ENCODE peak calls at places on chromosomes 7 and 10, in eight cellular contexts. X is left ventricle myocardium inferior, Y is heart left ventricle, H is pancreas, U is PC-3, G is tibial artery, S is IMR-90, D is esophagus muscularis mucosa. C is an unnamed sample. For H3K4me1 and H3K27me3, the result is how much of the 10 kb centered on the place peaks cover.

GRCh38 chr10:118595598-118596425 is at the start of gene PRLHR:
- DNase-seq in D (no peak), X (no peak), H (peak), S (peak), G (peak), U (no peak), Y (peak), C (no peak)

GRCh38 chr10:119308556-119309422 is 101.4 kb downstream of the GRK5 start:
- DNase-seq in Y (no peak), S (no peak), D (no peak), H (no peak), G (no peak), U (no peak), X (no peak), C (no peak)

GRCh38 chr10:36141786-36142560 is 499.9 kb upstream of the FZD8 start:
- DNase-seq in H (no peak), G (no peak), X (no peak), D (no peak), S (no peak), Y (peak), U (no peak), C (no peak)

GRCh38 chr10:71334228-71334791 is 15.3 kb downstream of the SLC29A3 start:
- DNase-seq in Y (no peak), G (no peak), S (no peak), D (no peak), H (no peak), U (peak), X (no peak), C (no peak)

GRCh38 chr10:111122127-111122526 is 45.3 kb downstream of the ADRA2A start:
- DNase-seq in H (no peak), X (no peak), Y (no peak), D (no peak), S (no peak), U (no peak), G (peak), C (no peak)

GRCh38 chr7:48971173-48971572 is 46.8 kb downstream of the CDC14C start:
- DNase-seq in U (no peak), H (no peak), X (no peak), Y (no peak), G (no peak), D (no peak), S (no peak), C (no peak)

GRCh38 chr10:35127289-35127891 is 744 bp downstream of the CREM start:
- DNase-seq in S (peak), D (peak), X (peak), Y (peak), H (peak), G (peak), U (peak), C (peak)

GRCh38 chr7:30430300-30430699 is 48.3 kb downstream of the NOD1 start:
- DNase-seq in S (no peak), Y (peak), D (no peak), U (no peak), H (peak), X (no peak), G (no peak), C (peak)

GRCh38 chr10:86443936-86444335 is 77.3 kb upstream of the GRID1 start:
- DNase-seq in D (no peak), U (no peak), Y (no peak), G (no peak), S (peak), H (no peak), X (no peak), C (no peak)

GRCh38 chr10:97336942-97337719 is 2.6 kb upstream of the FRAT2 start:
- DNase-seq in H (peak), Y (no peak), S (no peak), X (no peak), G (no peak), U (peak), D (no peak), C (peak)

GRCh38 chr10:128642502-128642901 is 516.3 kb upstream of the MKI67 start:
- DNase-seq in H (no peak), Y (no peak), G (no peak), X (no peak), D (no peak), U (no peak), S (no peak), C (no peak)

GRCh38 chr7:2445898-2446555 is 30.2 kb downstream of the GRIFIN start:
- DNase-seq in H (no peak), U (no peak), G (peak), Y (no peak), S (no peak), X (no peak), D (no peak), C (no peak)

GRCh38 chr7:101108961-101109360 is 17.9 kb upstream of the SERPINE1 start:
- DNase-seq in U (peak), Y (no peak), D (no peak), G (no peak), H (no peak), X (no peak), S (no peak), C (no peak)

GRCh38 chr10:16586358-16587138 is 64.9 kb upstream of the C1QL3 start:
- DNase-seq in G (no peak), U (no peak), H (no peak), D (no peak), Y (no peak), S (no peak), X (no peak), C (no peak)

GRCh38 chr7:134605978-134606923 is 40.4 kb upstream of the BPGM start:
- DNase-seq in G (no peak), D (no peak), S (peak), H (peak), X (peak), Y (peak), U (peak), C (peak)

GRCh38 chr7:35422715-35423114 is 168.8 kb upstream of the TBX20 start:
- DNase-seq in S (no peak), X (no peak), H (no peak), G (no peak), U (no peak), Y (no peak), D (no peak), C (no peak)

GRCh38 chr10:72011468-72011867 is 47.3 kb downstream of the CHST3 start:
- DNase-seq in X (no peak), H (no peak), Y (no peak), S (no peak), G (no peak), U (no peak), D (no peak), C (no peak)

GRCh38 chr10:27959093-27959715 is 39.7 kb downstream of the ODAD2 start:
- DNase-seq in D (no peak), G (no peak), X (no peak), U (no peak), H (no peak), Y (no peak), S (no peak), C (no peak)

GRCh38 chr7:134729895-134730294 is 49.5 kb upstream of the CALD1 start:
- DNase-seq in D (no peak), G (no peak), S (peak), U (no peak), X (no peak), Y (no peak), H (no peak), C (no peak)

GRCh38 chr10:122624546-122624945 is 64.0 kb downstream of the DMBT1 start:
- DNase-seq in H (no peak), G (no peak), D (no peak), S (no peak), Y (no peak), X (no peak), U (no peak), C (no peak)

GRCh38 chr10:6755891-6756460 is 175.9 kb upstream of the PRKCQ start:
- DNase-seq in S (peak), H (no peak), G (no peak), X (no peak), D (no peak), Y (no peak), U (no peak), C (no peak)

GRCh38 chr7:84113286-84113685 is 81.3 kb downstream of the SEMA3A start:
- DNase-seq in X (no peak), Y (no peak), S (no peak), H (no peak), U (no peak), G (no peak), D (no peak), C (no peak)

GRCh38 chr10:87715727-87716670 is 56.3 kb downstream of the PAPSS2 start:
- DNase-seq in S (no peak), Y (no peak), X (no peak), U (no peak), G (no peak), H (no peak), D (peak), C (no peak)

GRCh38 chr10:124179308-124180043 is 86.1 kb upstream of the CHST15 start:
- DNase-seq in S (no peak), H (no peak), X (no peak), D (no peak), U (no peak), Y (no peak), G (no peak), C (no peak)

GRCh38 chr10:62045765-62046521 is 144.4 kb downstream of the ARID5B start:
- DNase-seq in U (peak), D (no peak), Y (no peak), G (no peak), H (no peak), X (no peak), S (peak), C (no peak)

GRCh38 chr7:9937944-9938631 is 1035.6 kb upstream of the PHF14 start:
- DNase-seq in D (no peak), G (no peak), S (no peak), U (peak), Y (no peak), H (no peak), X (no peak), C (no peak)

GRCh38 chr10:84424731-84425165 is 96.4 kb downstream of the CCSER2 start:
- DNase-seq in D (peak), G (peak), H (peak), X (peak), S (peak), Y (peak), U (peak), C (peak)

GRCh38 chr7:21616796-21617436 is 74.1 kb downstream of the DNAH11 start:
- DNase-seq in G (no peak), Y (no peak), D (no peak), X (no peak), U (peak), S (peak), H (no peak), C (no peak)

GRCh38 chr7:37683263-37684120 is at the start of gene GPR141:
- DNase-seq in U (peak), H (no peak), D (no peak), S (no peak), X (no peak), G (no peak), Y (no peak), C (no peak)

GRCh38 chr7:112266595-112267270 is 60.2 kb downstream of the ZNF277 start:
- DNase-seq in U (peak), G (no peak), Y (no peak), D (no peak), H (no peak), S (peak), X (no peak), C (no peak)

GRCh38 chr7:91957823-91958222 is 17.2 kb downstream of the AKAP9 start:
- DNase-seq in U (no peak), G (no peak), H (no peak), S (no peak), Y (no peak), D (no peak), X (no peak), C (no peak)

GRCh38 chr7:91959023-91959422 is 18.4 kb downstream of the AKAP9 start:
- DNase-seq in D (no peak), X (no peak), U (no peak), S (no peak), G (no peak), H (no peak), Y (no peak), C (no peak)

GRCh38 chr7:91957236-91957635 is 16.6 kb downstream of the AKAP9 start:
- DNase-seq in D (no peak), X (no peak), U (no peak), H (no peak), S (no peak), Y (no peak), G (no peak), C (no peak)

GRCh38 chr7:91962419-91962818 is 21.8 kb downstream of the AKAP9 start:
- DNase-seq in Y (no peak), D (no peak), S (no peak), G (no peak), U (no peak), H (no peak), X (no peak), C (no peak)
- H3K4me1 ChIP-seq in Y (under half), D (under half), S (under half), G (under half), U (under half), H (under half), X (under half), C (under half)

DNA sequence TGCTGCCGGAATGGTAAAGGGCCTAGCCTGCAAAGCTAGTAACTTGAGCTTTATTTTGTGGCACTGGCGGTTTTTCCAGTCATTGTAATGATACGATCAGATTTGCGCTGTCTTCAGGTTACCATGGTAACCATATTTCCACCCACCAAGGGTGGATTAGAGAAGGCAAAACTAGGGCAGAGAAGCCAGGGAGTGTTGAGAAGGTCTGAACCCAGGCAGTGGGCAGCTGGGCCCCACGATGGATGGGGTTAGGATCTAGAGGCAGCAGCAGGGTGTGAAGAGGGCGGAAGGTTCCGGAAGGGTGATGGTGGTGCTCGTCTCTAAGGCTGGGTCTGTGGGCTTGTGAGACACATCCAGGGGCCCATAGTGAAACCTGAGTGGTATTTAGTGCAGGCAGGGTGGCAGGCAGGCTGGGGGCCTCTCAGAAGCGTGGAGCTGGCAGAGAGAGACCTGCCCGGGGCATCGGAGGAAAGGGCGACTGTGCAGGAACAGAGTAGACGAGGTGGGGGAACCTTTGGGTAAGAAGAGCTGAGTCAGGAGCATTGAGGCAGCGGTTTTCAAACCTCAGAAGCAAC is 87.9 kb upstream of the GTF2I start:
- DNase-seq in D (no peak), G (no peak), X (no peak), H (no peak), S (no peak), U (no peak), Y (no peak), C (no peak)
- H3K27ac ChIP-seq in D (no peak), G (no peak), X (no peak), H (no peak), S (no peak), U (no peak), Y (no peak), C (no peak)

GRCh38 chr10:100714566-100714950 is 30.8 kb upstream of the PAX2 start:
- DNase-seq in S (no peak), Y (no peak), G (no peak), U (no peak), H (no peak), X (no peak), D (no peak), C (no peak)

GRCh38 chr10:100715445-100716385 is 29.7 kb upstream of the PAX2 start:
- DNase-seq in X (no peak), S (no peak), G (no peak), Y (no peak), H (no peak), D (no peak), U (no peak), C (no peak)

GRCh38 chr10:100713859-100714565 is 31.4 kb upstream of the PAX2 start:
- DNase-seq in S (no peak), D (no peak), H (no peak), U (no peak), G (no peak), Y (no peak), X (no peak), C (no peak)

GRCh38 chr10:100713049-100713858 is 32.1 kb upstream of the PAX2 start:
- DNase-seq in H (no peak), X (no peak), Y (no peak), G (no peak), U (no peak), S (no peak), D (no peak), C (no peak)

DNA sequence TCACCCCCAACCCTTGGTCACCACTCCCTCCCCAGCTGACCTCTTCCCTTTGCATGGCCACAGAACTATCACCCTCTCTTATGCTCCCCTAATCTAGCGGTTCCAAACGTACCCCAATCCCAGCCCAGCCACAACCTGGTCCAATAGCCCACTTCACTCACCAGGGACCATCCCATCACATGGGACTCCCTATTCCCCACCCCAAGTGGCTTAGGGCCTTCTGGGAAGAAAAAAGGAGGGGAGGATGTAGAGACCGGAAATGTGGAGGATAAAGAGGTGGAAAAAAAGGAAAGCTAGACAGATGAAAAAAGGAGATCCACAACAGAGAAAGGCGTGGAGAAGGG is 30.3 kb upstream of the PAX2 start:
- DNase-seq in S (no peak), U (no peak), Y (no peak), D (no peak), G (no peak), H (no peak), X (no peak), C (no peak)
- H3K27me3 ChIP-seq in S (half or more), U (under half), Y (half or more), D (half or more), G (half or more), H (under half), X (half or more), C (under half)

DNA sequence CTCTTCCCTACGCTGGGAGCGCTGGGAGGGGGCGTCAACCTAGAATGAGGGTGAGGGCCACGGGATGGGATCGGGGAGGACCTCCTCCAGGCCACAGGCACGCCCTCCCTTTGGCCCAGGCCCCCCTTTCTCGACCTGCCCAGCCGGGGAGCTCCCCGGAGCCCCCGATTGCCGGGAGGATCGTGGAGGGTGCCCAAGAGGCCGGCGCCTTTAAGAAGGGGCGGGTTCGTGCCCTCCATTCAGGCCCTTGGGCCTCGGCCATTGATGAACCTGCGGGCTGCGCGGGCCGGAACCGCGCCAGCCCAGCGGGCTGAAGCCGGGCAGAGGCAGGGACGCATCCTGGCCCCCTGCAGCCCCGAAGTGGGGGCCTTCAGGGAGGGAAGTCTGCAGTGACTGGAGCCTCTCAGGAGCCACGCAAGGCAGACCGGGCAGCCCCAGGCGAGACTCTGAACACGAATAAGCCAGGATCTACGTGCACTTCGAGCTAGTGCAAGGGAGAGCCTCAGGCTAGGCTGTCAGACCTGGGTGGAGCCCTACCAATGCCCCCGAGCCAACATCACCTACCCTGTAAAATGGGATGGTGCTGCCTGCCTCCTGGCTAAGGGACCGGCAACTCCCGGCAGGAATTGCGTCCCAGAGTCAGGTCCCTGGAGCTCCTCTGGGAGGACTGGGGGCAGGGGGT is 938 bp downstream of the SH2B2 start:
- DNase-seq in X (no peak), D (no peak), Y (peak), S (no peak), G (no peak), H (peak), U (peak), C (no peak)
- H3K4me1 ChIP-seq in X (under half), D (under half), Y (under half), S (under half), G (under half), H (under half), U (under half), C (under half)

GRCh38 chr7:74503061-74503460 is 49.4 kb downstream of the GTF2IRD1 start:
- DNase-seq in Y (no peak), X (no peak), G (no peak), H (peak), D (no peak), U (no peak), S (no peak), C (no peak)

GRCh38 chr7:74498996-74499834 is 45.5 kb downstream of the GTF2IRD1 start:
- DNase-seq in D (no peak), H (no peak), Y (peak), G (no peak), S (no peak), U (no peak), X (peak), C (no peak)

GRCh38 chr7:74502216-74502891 is 48.6 kb downstream of the GTF2IRD1 start:
- DNase-seq in X (peak), G (peak), S (no peak), H (peak), Y (peak), U (no peak), D (no peak), C (peak)

GRCh38 chr7:74499835-74500388 is 46.2 kb downstream of the GTF2IRD1 start:
- DNase-seq in H (no peak), G (no peak), D (no peak), Y (no peak), X (no peak), U (no peak), S (no peak), C (no peak)

GRCh38 chr7:74501298-74501697 is 47.6 kb downstream of the GTF2IRD1 start:
- DNase-seq in D (no peak), G (peak), S (no peak), Y (peak), U (no peak), H (peak), X (peak), C (peak)
- H3K27ac ChIP-seq in D (peak), G (peak), S (no peak), Y (peak), U (no peak), H (peak), X (peak), C (peak)

GRCh38 chr10:47376522-47377220 is 7.4 kb downstream of the ZNF488 start:
- DNase-seq in Y (peak), H (no peak), U (no peak), X (no peak), G (no peak), S (no peak), D (no peak), C (no peak)
- H3K27me3 ChIP-seq in Y (under half), H (under half), U (under half), X (half or more), G (under half), S (half or more), D (under half), C (under half)

DNA sequence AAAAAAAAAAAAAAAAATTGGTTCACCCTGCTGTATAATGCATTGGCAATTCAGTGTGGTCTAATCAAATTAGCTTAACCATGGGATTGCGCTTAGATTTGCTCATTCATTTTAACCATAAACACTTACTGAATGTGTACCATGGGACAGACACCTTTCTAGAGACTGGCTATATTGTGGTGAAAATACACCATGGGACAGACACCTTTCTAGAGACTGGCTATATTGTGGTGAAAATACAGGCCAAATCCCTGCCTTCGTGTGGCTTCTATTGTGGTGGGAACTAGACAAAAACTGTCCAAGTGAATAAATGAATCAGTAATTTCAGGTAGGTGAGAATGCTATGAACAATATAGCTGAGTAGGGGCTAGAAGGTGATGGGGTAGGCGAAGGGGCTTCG is 10.2 kb upstream of the REPIN1 start:
- DNase-seq in G (peak), S (no peak), X (no peak), H (no peak), D (no peak), Y (no peak), U (no peak), C (no peak)
- H3K4me1 ChIP-seq in G (under half), S (under half), X (under half), H (under half), D (under half), Y (under half), U (under half), C (under half)

DNA sequence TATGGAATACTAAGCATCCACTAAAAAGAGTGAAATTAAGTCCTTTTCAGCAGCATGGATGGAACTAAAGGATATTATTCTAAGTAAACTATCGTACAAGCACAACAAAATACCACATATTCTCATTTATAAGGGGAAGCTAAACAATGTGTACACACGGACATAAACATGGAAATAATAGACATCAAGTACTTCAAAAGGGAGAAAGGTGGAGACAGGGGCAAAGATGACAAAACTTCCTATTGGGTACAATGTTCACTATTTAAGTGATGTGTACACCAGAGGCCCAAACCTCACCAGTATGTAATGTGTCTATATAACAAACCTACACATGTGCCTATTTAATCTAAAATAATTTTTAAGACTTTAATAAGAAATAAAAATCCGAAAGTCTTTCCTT is 2.2 kb upstream of the AKR1C4 start:
- DNase-seq in G (no peak), H (no peak), S (no peak), D (no peak), X (no peak), Y (no peak), U (no peak), C (no peak)
- H3K27ac ChIP-seq in G (no peak), H (no peak), S (no peak), D (no peak), X (no peak), Y (no peak), U (no peak), C (no peak)

C was measured in breast epithelium.